ENCODE peak calls at places on chromosome 2, in four cellular contexts. Y, B, K and R are unnamed samples. For H4K20me1, the result is how much of the 10 kb centered on the place peaks cover.

GRCh38 chr2:58481670-58482069 is 240.5 kb upstream of the FANCL start:
- DNase-seq in K (no peak), B (no peak), Y (no peak), R (no peak)

GRCh38 chr2:107174126-107174525 is 288.2 kb upstream of the ST6GAL2 start:
- DNase-seq in K (no peak), Y (no peak), B (no peak), R (no peak)

GRCh38 chr2:95158441-95158840 is 1.2 kb downstream of the ZNF514 start:
- DNase-seq in K (no peak), Y (peak), B (no peak), R (no peak)

GRCh38 chr2:224869601-224870000 is 153.4 kb upstream of the CCDC195 start:
- DNase-seq in Y (no peak), B (peak), K (no peak), R (peak)

GRCh38 chr2:171741189-171741588 is 53.9 kb downstream of the DYNC1I2 start:
- DNase-seq in B (no peak), K (no peak), Y (no peak), R (peak)

GRCh38 chr2:28956415-28956826 is 24.7 kb upstream of the TOGARAM2 start:
- DNase-seq in K (peak), Y (peak), B (peak), R (peak)

GRCh38 chr2:55137024-55137958 is 87.0 kb upstream of the RTN4 start:
- DNase-seq in Y (no peak), K (no peak), B (no peak), R (no peak)

GRCh38 chr2:29560030-29560429 is 361.4 kb downstream of the ALK start:
- DNase-seq in Y (no peak), B (no peak), K (no peak), R (no peak)

GRCh38 chr2:210546424-210547223 is 9.8 kb upstream of the CPS1 start:
- DNase-seq in K (no peak), B (no peak), Y (peak), R (no peak)

GRCh38 chr2:208570066-208570465 is 163.5 kb downstream of the PTH2R start:
- DNase-seq in Y (no peak), B (no peak), K (no peak), R (no peak)

GRCh38 chr2:54560146-54560881 is 104.2 kb downstream of the SPTBN1 start:
- DNase-seq in B (peak), Y (peak), K (no peak), R (peak)

GRCh38 chr2:11811036-11811654 is 64.7 kb downstream of the LPIN1 start:
- DNase-seq in Y (no peak), B (no peak), K (no peak), R (no peak)

GRCh38 chr2:25165992-25166618 is 2.3 kb downstream of the POMC start:
- DNase-seq in K (peak), Y (peak), B (no peak), R (no peak)

GRCh38 chr2:38605298-38605830 is 2.6 kb upstream of the HNRNPLL start:
- DNase-seq in Y (no peak), B (no peak), K (no peak), R (no peak)

GRCh38 chr2:178271629-178272333 is 77.5 kb downstream of the OSBPL6 start:
- DNase-seq in K (no peak), B (peak), Y (no peak), R (peak)

GRCh38 chr2:217479626-217480025 is 523.2 kb downstream of the TNS1 start:
- DNase-seq in K (no peak), B (no peak), Y (no peak), R (no peak)

GRCh38 chr2:235384624-235385023 is 109.2 kb upstream of the AGAP1 start:
- DNase-seq in K (no peak), B (no peak), Y (peak), R (no peak)

GRCh38 chr2:64641585-64641984 is 12.1 kb downstream of the SERTAD2 start:
- DNase-seq in K (no peak), Y (no peak), B (no peak), R (no peak)

DNA sequence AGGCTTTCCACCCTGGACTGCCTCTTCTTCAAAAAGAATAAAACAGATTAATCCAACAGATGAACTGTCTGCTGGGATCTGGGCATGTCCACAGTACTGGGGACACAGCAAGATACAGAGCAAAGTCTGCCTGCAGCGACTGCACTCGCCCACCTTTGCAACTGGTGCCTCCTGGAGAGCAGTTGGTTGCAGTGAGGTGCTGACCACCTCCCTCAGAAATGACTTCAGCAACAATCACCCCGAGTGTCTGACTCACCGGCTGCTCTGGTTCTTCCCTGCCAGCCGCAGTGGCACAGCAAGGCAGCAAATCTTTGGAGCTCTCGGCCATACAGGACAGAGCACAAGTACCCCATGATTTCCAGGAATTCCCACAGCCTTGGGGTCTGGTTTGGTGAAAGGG is 179.7 kb downstream of the ANAPC1 start:
- DNase-seq in K (no peak), B (peak), Y (no peak), R (peak)
- H3K4me3 ChIP-seq in K (no peak), B (no peak), Y (no peak), R (no peak)

GRCh38 chr2:60898567-60898966 is 17.2 kb downstream of the REL start:
- DNase-seq in Y (no peak), K (no peak), B (no peak), R (no peak)

GRCh38 chr2:60899230-60899891 is 18.0 kb downstream of the REL start:
- DNase-seq in K (no peak), Y (no peak), B (no peak), R (no peak)

DNA sequence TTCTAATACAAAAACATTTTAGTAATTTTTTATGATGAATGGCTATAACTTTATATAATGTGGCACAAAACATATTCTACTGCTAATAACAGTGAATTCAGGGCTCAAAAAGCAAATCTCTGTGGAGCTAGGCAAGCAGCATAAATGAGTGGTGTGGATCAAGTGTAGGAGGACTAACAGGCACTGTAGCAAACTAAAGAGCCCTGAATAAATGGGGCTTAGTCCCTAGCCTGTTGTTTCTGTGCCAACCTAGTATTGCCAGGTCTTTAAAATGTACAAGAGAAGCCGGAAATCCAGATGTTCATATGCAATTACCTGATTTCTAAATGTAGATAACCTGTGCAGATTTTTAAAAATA is 18.5 kb downstream of the REL start:
- DNase-seq in K (no peak), Y (no peak), B (no peak), R (no peak)
- H4K20me1 ChIP-seq in K (under half), Y (under half), B (under half), R (under half)

GRCh38 chr2:231545105-231545902 is 15.1 kb upstream of the NMUR1 start:
- DNase-seq in B (peak), Y (no peak), K (no peak), R (peak)
- H3K4me2 ChIP-seq in B (no peak), Y (no peak), K (no peak), R (peak)

DNA sequence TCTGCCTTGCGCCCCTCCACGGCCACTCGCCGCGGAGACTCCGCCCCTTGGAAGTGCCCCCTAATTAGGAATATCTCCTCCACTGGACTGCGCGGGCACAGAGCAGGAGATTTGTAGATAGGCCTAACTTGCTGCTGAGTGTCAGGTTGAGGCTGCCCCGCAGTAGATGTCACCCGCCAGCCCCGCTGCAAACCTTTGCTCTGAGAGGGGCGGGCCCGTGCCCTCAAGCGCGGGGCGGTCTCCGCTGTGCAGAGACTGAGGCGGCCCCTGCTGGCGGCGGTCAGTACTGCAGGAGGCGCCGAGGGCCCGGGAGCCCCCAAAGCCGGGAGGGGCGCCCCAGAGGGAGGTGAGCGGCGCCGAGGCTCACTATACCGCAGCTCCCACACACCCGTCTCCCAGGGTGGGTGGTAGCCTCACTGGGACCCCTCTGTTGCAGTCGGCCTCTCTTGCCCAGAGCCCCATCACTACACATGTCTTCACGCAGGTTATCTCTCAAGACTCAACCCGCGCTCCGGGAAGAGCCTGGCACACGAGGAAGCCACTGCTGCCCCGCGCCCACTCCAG is 2.9 kb upstream of the NEURL3 start:
- DNase-seq in K (peak), B (peak), Y (peak), R (no peak)
- H3K4me3 ChIP-seq in K (no peak), B (peak), Y (peak), R (peak)

GRCh38 chr2:44940612-44941464 is 664 bp upstream of the SIX3 start:
- DNase-seq in B (no peak), Y (no peak), K (no peak), R (no peak)
- H4K20me1 ChIP-seq in B (under half), Y (under half), K (under half), R (under half)

GRCh38 chr2:5673861-5674240 is 18.3 kb upstream of the SOX11 start:
- DNase-seq in K (no peak), Y (peak), B (peak), R (peak)
- H3K4me2 ChIP-seq in K (no peak), Y (peak), B (no peak), R (peak)

DNA sequence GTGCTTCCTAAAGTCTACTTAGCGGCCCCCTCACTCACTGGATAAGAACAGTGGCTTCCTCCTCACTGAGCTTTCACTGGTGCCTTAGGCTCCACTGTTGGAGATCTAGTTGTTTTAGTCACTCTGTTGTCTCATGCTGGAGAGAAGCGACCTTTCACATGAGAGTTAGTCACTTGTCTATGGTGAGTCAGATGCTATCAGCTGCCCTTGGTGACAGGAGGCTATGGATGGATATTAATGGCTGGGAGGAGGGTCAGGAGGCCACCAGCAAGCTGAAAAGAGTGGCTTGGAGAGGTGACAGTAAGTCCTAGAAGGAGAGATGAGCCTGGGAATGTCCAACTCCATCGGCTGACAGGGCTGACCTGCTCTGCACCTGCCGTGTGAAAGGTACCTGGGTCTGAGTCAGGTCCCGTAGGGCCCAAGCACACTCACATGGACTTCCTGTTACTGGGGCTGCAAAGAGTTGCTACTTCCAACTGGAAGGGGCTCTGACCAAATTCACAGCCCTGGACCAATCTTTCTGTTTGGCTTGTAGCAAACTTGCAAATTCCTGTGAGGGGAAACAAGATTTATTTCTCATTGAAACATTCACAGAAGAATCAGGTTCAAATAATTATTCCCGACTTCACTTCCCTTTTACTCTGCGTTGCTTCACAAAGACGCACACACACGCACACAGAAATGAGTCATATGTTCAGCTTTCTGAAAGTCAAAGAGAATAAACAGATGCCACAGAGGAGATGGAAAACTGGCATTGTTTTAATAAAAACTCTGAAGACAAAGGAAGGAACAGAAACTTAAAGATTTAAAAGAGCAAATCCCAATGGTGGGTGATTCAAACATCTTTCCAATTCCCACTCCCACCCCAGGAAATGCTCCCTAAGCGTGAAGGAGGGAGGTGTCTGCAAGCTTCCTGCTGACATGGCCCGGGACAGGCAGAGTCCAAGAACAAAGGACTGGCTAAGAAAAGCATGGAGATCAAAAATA is 203.5 kb upstream of the TWIST2 start:
- DNase-seq in Y (no peak), B (peak), K (peak), R (peak)
- H3K4me3 ChIP-seq in Y (no peak), B (no peak), K (no peak), R (no peak)

DNA sequence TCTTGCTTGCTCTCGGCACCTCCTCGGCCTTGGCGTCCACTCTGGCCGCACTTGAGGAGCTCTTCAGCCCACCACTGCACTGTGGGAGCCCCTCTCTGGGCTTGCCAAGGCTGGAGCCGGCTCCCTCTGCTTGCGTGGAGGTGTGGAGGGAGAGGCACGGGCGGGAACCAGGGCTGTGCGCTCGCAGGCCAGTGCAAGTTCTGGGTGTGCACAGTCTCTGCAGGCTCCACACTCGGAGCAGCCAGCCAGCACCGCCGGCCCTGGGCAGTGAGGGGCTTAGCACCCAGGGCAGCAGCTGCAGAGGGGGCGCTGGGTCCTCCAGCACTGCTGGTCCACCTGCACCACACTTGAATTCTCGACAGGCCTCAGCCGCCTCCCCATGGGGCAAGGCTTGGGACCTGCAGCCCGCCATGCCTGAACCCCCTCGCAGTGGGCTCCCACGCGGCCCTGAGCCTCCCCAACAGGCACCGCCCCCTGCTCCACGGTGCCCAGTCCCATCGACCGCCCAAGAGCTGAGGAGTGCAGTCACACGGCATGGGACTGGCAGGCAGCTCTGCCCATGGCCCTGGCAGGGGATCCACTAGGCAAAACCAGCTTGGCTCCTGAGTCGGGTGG is 411.2 kb upstream of the CHAC2 start:
- DNase-seq in Y (no peak), B (no peak), K (no peak), R (no peak)
- H4K20me1 ChIP-seq in Y (under half), B (under half), K (under half), R (under half)